ENCODE peak calls at places on chromosomes 2 and 18, in nine cellular contexts. Y is PC-9; A is NCI-H526; K is activated CD8-positive, alpha-beta memory T cell treated with anti-CD3 and anti-CD28 coated beads for 48 hours; T is SHP77; Z is germinal center; N is left ventricle myocardium superior; H is HEK293T; R is Kasumi-1. Q is an unnamed sample.

GRCh38 chr2:11379558-11379957 is 35.1 kb upstream of the ROCK2 start:
- DNase-seq in Y (no peak), A (no peak), K (no peak), T (no peak), Z (no peak), N (no peak), H (no peak), R (no peak), Q (peak; percentile 10)

GRCh38 chr2:143668236-143668635 is 539.0 kb downstream of the ARHGAP15 start:
- DNase-seq in Y (no peak), A (no peak), K (no peak), T (no peak), Z (no peak), N (no peak), H (no peak), R (no peak), Q (no peak)

GRCh38 chr18:34659579-34660517 is 50.2 kb upstream of the DTNA start:
- DNase-seq in Y (peak; percentile 65), A (no peak), K (no peak), T (peak; percentile 81), Z (no peak), N (peak; percentile 80), H (peak; percentile 80), R (peak; percentile 25), Q (peak; percentile 91)

GRCh38 chr2:49225126-49225525 is 70.8 kb upstream of the FSHR start:
- DNase-seq in Y (no peak), A (no peak), K (no peak), T (no peak), Z (no peak), N (no peak), H (no peak), R (no peak), Q (no peak)

GRCh38 chr2:8216397-8216796 is 465.5 kb upstream of the ID2 start:
- DNase-seq in Y (no peak), A (no peak), K (no peak), T (no peak), Z (no peak), N (no peak), H (no peak), R (no peak), Q (no peak)

GRCh38 chr18:35577045-35577848 is 4.3 kb upstream of the GALNT1 start:
- DNase-seq in Y (no peak), A (no peak), K (no peak), T (no peak), Z (no peak), N (no peak), H (no peak), R (no peak), Q (no peak)

GRCh38 chr2:122261923-122262322 is 506.5 kb downstream of the TSN start:
- DNase-seq in Y (no peak), A (no peak), K (no peak), T (no peak), Z (no peak), N (no peak), H (no peak), R (no peak), Q (no peak)

GRCh38 chr18:29076645-29077044 is 899.7 kb upstream of the CDH2 start:
- DNase-seq in Y (no peak), A (no peak), K (no peak), T (no peak), Z (no peak), N (no peak), H (no peak), R (no peak), Q (no peak)

GRCh38 chr2:206614825-206615224 is 27.5 kb upstream of the FAM237A start:
- DNase-seq in Y (no peak), A (no peak), K (no peak), T (no peak), Z (no peak), N (no peak), H (no peak), R (no peak), Q (peak; percentile 56)

GRCh38 chr2:209498574-209498973 is 74.7 kb downstream of the MAP2 start:
- DNase-seq in Y (no peak), A (no peak), K (no peak), T (no peak), Z (no peak), N (no peak), H (no peak), R (no peak), Q (no peak)

GRCh38 chr2:181948227-181948626 is 37.4 kb upstream of the PPP1R1C start:
- DNase-seq in Y (no peak), A (no peak), K (no peak), T (no peak), Z (no peak), N (no peak), H (no peak), R (no peak), Q (no peak)

GRCh38 chr2:241330616-241330981 is 14.9 kb downstream of the SEPTIN2 start:
- DNase-seq in Y (no peak), A (no peak), K (no peak), T (no peak), Z (no peak), N (no peak), H (no peak), R (no peak), Q (no peak)

GRCh38 chr2:170512271-170512670 is 202.9 kb upstream of the SP5 start:
- DNase-seq in Y (no peak), A (no peak), K (no peak), T (no peak), Z (no peak), N (no peak), H (no peak), R (no peak), Q (no peak)

GRCh38 chr18:23207191-23207955 is 72.1 kb downstream of the CABLES1 start:
- DNase-seq in Y (no peak), A (no peak), K (no peak), T (peak; percentile 3), Z (peak; percentile 51), N (no peak), H (peak; percentile 74), R (peak; percentile 14), Q (no peak)

GRCh38 chr18:60905699-60906098 is 427.5 kb upstream of the CDH20 start:
- DNase-seq in Y (no peak), A (no peak), K (no peak), T (no peak), Z (no peak), N (no peak), H (no peak), R (no peak), Q (peak; percentile 53)

GRCh38 chr2:239121600-239122012 is 273.7 kb downstream of the TWIST2 start:
- DNase-seq in Y (no peak), A (no peak), K (no peak), T (no peak), Z (no peak), N (peak; percentile 54), H (no peak), R (no peak), Q (no peak)

GRCh38 chr2:101159526-101159925 is 8.3 kb upstream of the TBC1D8 start:
- DNase-seq in Y (no peak), A (no peak), K (no peak), T (no peak), Z (no peak), N (no peak), H (no peak), R (no peak), Q (no peak)

GRCh38 chr2:96933528-96933927 is 52.9 kb downstream of the FAM178B start:
- DNase-seq in Y (no peak), A (no peak), K (no peak), T (peak; percentile 68), Z (no peak), N (no peak), H (no peak), R (no peak), Q (no peak)

GRCh38 chr2:136060401-136060940 is 57.5 kb downstream of the CXCR4 start:
- DNase-seq in Y (no peak), A (peak; percentile 59), K (no peak), T (no peak), Z (no peak), N (no peak), H (no peak), R (no peak), Q (no peak)

GRCh38 chr2:12465631-12466135 is 251.1 kb upstream of the TRIB2 start:
- DNase-seq in Y (no peak), A (no peak), K (no peak), T (no peak), Z (no peak), N (peak; percentile 49), H (no peak), R (no peak), Q (no peak)

GRCh38 chr2:138275881-138276280 is 225.7 kb upstream of the SPOPL start:
- DNase-seq in Y (peak; percentile 75), A (peak; percentile 2), K (no peak), T (no peak), Z (no peak), N (no peak), H (no peak), R (no peak), Q (no peak)

GRCh38 chr2:72028996-72029395 is 118.7 kb downstream of the CYP26B1 start:
- DNase-seq in Y (no peak), A (no peak), K (no peak), T (no peak), Z (no peak), N (no peak), H (no peak), R (no peak), Q (no peak)

GRCh38 chr18:79493211-79493800 is 97.6 kb downstream of the NFATC1 start:
- DNase-seq in Y (no peak), A (no peak), K (no peak), T (no peak), Z (no peak), N (peak; percentile 23), H (no peak), R (no peak), Q (no peak)

GRCh38 chr18:57542801-57543427 is 43.6 kb downstream of the FECH start:
- DNase-seq in Y (no peak), A (no peak), K (no peak), T (peak; percentile 56), Z (no peak), N (no peak), H (no peak), R (no peak), Q (no peak)

GRCh38 chr18:61545281-61546245 is 212.3 kb downstream of the CDH20 start:
- DNase-seq in Y (no peak), A (no peak), K (no peak), T (no peak), Z (no peak), N (no peak), H (no peak), R (no peak), Q (peak; percentile 62)

GRCh38 chr18:4203525-4203924 is 251.6 kb downstream of the DLGAP1 start:
- DNase-seq in Y (no peak), A (no peak), K (no peak), T (no peak), Z (no peak), N (no peak), H (no peak), R (no peak), Q (no peak)

GRCh38 chr2:100056478-100056877 is 85.9 kb downstream of the AFF3 start:
- DNase-seq in Y (no peak), A (no peak), K (no peak), T (no peak), Z (no peak), N (no peak), H (no peak), R (no peak), Q (no peak)

GRCh38 chr2:11636593-11637295 is 33.3 kb downstream of the NTSR2 start:
- DNase-seq in Y (no peak), A (no peak), K (no peak), T (no peak), Z (no peak), N (no peak), H (no peak), R (no peak), Q (no peak)

GRCh38 chr2:30655211-30655610 is 152.0 kb downstream of the CAPN13 start:
- DNase-seq in Y (no peak), A (no peak), K (no peak), T (no peak), Z (no peak), N (no peak), H (no peak), R (no peak), Q (no peak)

GRCh38 chr2:173278794-173279527 is 75.7 kb upstream of the CDCA7 start:
- DNase-seq in Y (no peak), A (no peak), K (no peak), T (no peak), Z (no peak), N (no peak), H (no peak), R (no peak), Q (no peak)

GRCh38 chr2:37560863-37561614 is 110.4 kb downstream of the CDC42EP3 start:
- DNase-seq in Y (peak; percentile 24), A (no peak), K (no peak), T (no peak), Z (no peak), N (no peak), H (no peak), R (no peak), Q (no peak)